ENCODE peak calls at places on chromosomes 7 and 10, in seven cellular contexts. B, M, T, L, W, A and R are unnamed samples.

GRCh38 chr7:155438778-155439177 is 19.2 kb upstream of the EN2 start:
- DNase-seq in A (no peak), M (no peak), L (no peak), B (no peak), T (no peak), W (no peak), R (no peak)

GRCh38 chr10:13218878-13219277 is 15.3 kb downstream of the UCMA start:
- DNase-seq in L (no peak), T (no peak), A (no peak), B (no peak), M (no peak), W (no peak), R (no peak)

GRCh38 chr10:69895759-69896158 is 94.1 kb downstream of the COL13A1 start:
- DNase-seq in A (no peak), L (no peak), B (no peak), M (no peak), W (no peak), T (peak), R (no peak)

GRCh38 chr7:129848436-129848835 is 104.3 kb downstream of the UBE2H start:
- DNase-seq in L (no peak), T (no peak), W (no peak), A (no peak), M (no peak), B (no peak), R (no peak)

GRCh38 chr7:106039486-106040060 is 72.5 kb downstream of the SYPL1 start:
- DNase-seq in M (no peak), L (no peak), B (no peak), A (no peak), W (no peak), T (peak), R (no peak)

GRCh38 chr7:4204530-4205165 is 477.4 kb upstream of the FOXK1 start:
- DNase-seq in M (peak), T (no peak), B (no peak), A (no peak), L (no peak), W (peak), R (no peak)

GRCh38 chr7:36100293-36100692 is 52.8 kb upstream of the EEPD1 start:
- DNase-seq in M (no peak), B (no peak), L (no peak), A (no peak), T (no peak), W (no peak), R (no peak)

GRCh38 chr10:79131730-79132644 is 63.2 kb downstream of the ZMIZ1 start:
- DNase-seq in T (no peak), W (no peak), B (no peak), M (no peak), L (no peak), A (no peak), R (no peak)

GRCh38 chr10:79022565-79023488 is 45.9 kb upstream of the ZMIZ1 start:
- DNase-seq in W (no peak), L (no peak), T (peak), B (no peak), A (no peak), M (no peak), R (peak)

GRCh38 chr7:101532000-101532399 is 97.1 kb downstream of the MYL10 start:
- DNase-seq in W (peak), A (no peak), B (no peak), T (no peak), L (no peak), M (no peak), R (no peak)

GRCh38 chr10:22945934-22946673 is 18.3 kb downstream of the ARMC3 start:
- DNase-seq in M (no peak), W (no peak), L (no peak), T (no peak), B (no peak), A (no peak), R (no peak)

GRCh38 chr10:90964781-90965462 is 44.0 kb upstream of the ANKRD1 start:
- DNase-seq in M (no peak), L (no peak), B (no peak), A (no peak), W (no peak), T (peak), R (no peak)

GRCh38 chr7:102296514-102296913 is 9.8 kb downstream of the SH2B2 start:
- DNase-seq in B (no peak), W (no peak), M (no peak), T (no peak), A (no peak), L (no peak), R (no peak)

GRCh38 chr7:12229046-12229445 is 18.0 kb downstream of the TMEM106B start:
- DNase-seq in L (no peak), M (no peak), T (peak), A (no peak), W (no peak), B (no peak), R (no peak)

GRCh38 chr7:124536156-124536762 is 229.3 kb downstream of the GPR37 start:
- DNase-seq in T (peak), A (no peak), W (no peak), L (no peak), B (no peak), M (no peak), R (no peak)